ENCODE peak calls at places on chromosomes 4 and X, in five cellular contexts. One of them, this sample, is unnamed.
A peak's percentile ranks its signal among the peaks of the same experiment; 100 is the strongest.

GRCh38 chr4:31793907-31794306 is 1073.7 kb downstream of the PCDH7 start:
- DNase-seq in GM12878: no peak
- DNase-seq in A549: no peak
- DNase-seq in H1: no peak
- DNase-seq in K562: no peak
- DNase-seq in this sample: no peak

GRCh38 chr4:162475221-162475620 is 311.4 kb upstream of the FSTL5 start:
- DNase-seq in H1: no peak
- DNase-seq in A549: no peak
- DNase-seq in K562: no peak
- DNase-seq in GM12878: no peak
- DNase-seq in this sample: no peak

GRCh38 chr4:186104895-186105720 is 604 bp downstream of the FAM149A start:
- DNase-seq in GM12878: no peak
- DNase-seq in H1: peak; percentile 80
- DNase-seq in A549: no peak
- DNase-seq in K562: no peak
- DNase-seq in this sample: no peak

GRCh38 chr4:17934286-17934685 is 87.3 kb downstream of the LCORL start:
- DNase-seq in A549: no peak
- DNase-seq in GM12878: no peak
- DNase-seq in H1: no peak
- DNase-seq in K562: no peak
- DNase-seq in this sample: no peak

GRCh38 chr4:39255916-39256315 is 73.6 kb downstream of the WDR19 start:
- DNase-seq in GM12878: no peak
- DNase-seq in K562: no peak
- DNase-seq in A549: no peak
- DNase-seq in H1: no peak
- DNase-seq in this sample: no peak

GRCh38 chr4:169620846-169621228 is 459 bp downstream of the CLCN3 start:
- DNase-seq in GM12878: no peak
- DNase-seq in A549: peak; percentile 20
- DNase-seq in K562: no peak
- DNase-seq in H1: no peak
- DNase-seq in this sample: peak; percentile 16

GRCh38 chr4:183201331-183201730 is 102.3 kb downstream of the WWC2 start:
- DNase-seq in H1: no peak
- DNase-seq in GM12878: no peak
- DNase-seq in K562: no peak
- DNase-seq in A549: no peak
- DNase-seq in this sample: no peak

GRCh38 chr4:14810568-14810967 is 191.7 kb upstream of the CPEB2 start:
- DNase-seq in H1: no peak
- DNase-seq in A549: no peak
- DNase-seq in K562: no peak
- DNase-seq in GM12878: no peak
- DNase-seq in this sample: no peak

GRCh38 chr4:169024762-169025161 is 14.7 kb upstream of the CBR4 start:
- DNase-seq in A549: peak; percentile 43
- DNase-seq in GM12878: no peak
- DNase-seq in H1: no peak
- DNase-seq in K562: no peak
- DNase-seq in this sample: no peak

GRCh38 chr4:56051710-56052075 is 102.9 kb downstream of the CEP135 start:
- DNase-seq in GM12878: no peak
- DNase-seq in A549: no peak
- DNase-seq in K562: no peak
- DNase-seq in H1: no peak
- DNase-seq in this sample: no peak

GRCh38 chr4:56050584-56050983 is 101.8 kb downstream of the CEP135 start:
- DNase-seq in H1: no peak
- DNase-seq in GM12878: no peak
- DNase-seq in A549: no peak
- DNase-seq in K562: no peak
- DNase-seq in this sample: no peak

GRCh38 chr4:56049428-56050212 is 100.9 kb downstream of the CEP135 start:
- DNase-seq in A549: peak; percentile 17
- DNase-seq in GM12878: no peak
- DNase-seq in H1: peak; percentile 80
- DNase-seq in K562: peak; percentile 13
- DNase-seq in this sample: no peak

GRCh38 chr4:56051049-56051709 is 102.4 kb downstream of the CEP135 start:
- DNase-seq in K562: no peak
- DNase-seq in GM12878: no peak
- DNase-seq in H1: no peak
- DNase-seq in A549: no peak
- DNase-seq in this sample: no peak

DNA sequence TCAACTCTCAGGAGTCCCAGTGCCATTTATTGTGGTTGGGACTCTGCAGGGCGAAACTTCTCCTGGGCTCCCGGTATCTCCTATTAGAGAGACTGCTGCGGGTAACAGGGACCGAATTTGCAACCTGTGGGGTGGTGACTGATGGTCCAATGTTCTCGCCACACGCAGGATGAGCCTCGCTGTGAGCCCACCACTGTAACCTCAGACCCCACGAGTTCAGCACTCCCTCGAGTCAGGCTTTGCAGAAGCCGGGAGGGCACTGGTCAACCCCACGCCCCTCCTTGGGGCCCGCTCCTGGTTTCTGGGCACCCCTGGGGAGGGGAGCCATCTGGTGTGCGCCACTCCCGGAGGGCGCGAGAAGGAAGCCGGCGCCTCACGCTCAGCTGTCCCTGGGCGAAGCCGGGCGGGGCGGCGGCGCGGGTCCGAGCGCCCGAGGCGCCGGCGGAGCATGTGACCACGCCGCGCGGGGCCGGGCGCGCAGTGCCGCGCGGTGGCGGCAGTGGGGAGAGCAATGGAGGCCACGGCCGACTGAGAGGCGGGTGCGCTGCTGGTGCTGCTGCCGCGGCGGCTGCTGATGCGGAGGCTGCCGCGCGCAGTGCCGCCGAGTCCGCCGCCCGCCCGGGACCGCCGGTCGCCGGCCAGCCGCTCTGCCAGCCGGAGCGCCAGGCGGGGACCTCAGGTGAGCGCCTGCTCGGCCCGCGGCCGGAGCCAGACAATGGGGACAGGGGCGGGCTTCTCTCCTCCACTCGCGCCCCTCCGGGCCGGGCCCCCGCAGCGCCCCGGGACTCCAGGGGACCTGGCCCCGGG is 100.1 kb downstream of the CEP135 start:
- DNase-seq in K562: peak; percentile 60
- DNase-seq in GM12878: peak; percentile 2
- DNase-seq in A549: peak; percentile 45
- DNase-seq in H1: peak; percentile 81
- DNase-seq in this sample: no peak
- TF ChIP-seq POLR2A in K562: no peak
- TF ChIP-seq POLR2A in GM12878: peak; percentile 57
- TF ChIP-seq POLR2A in A549: peak; percentile 23
- TF ChIP-seq POLR2A in H1: no peak
- TF ChIP-seq POLR2A in this sample: peak; percentile 16

GRCh38 chrX:139198936-139199335 is 331.6 kb upstream of the F9 start:
- DNase-seq in K562: no peak
- DNase-seq in H1: no peak
- DNase-seq in GM12878: no peak
- DNase-seq in A549: no peak
- DNase-seq in this sample: no peak

GRCh38 chrX:139200793-139201192 is 329.7 kb upstream of the F9 start:
- DNase-seq in A549: peak; percentile 16
- DNase-seq in K562: no peak
- DNase-seq in H1: no peak
- DNase-seq in GM12878: no peak
- DNase-seq in this sample: no peak

GRCh38 chrX:139201924-139202323 is 328.6 kb upstream of the F9 start:
- DNase-seq in GM12878: no peak
- DNase-seq in K562: no peak
- DNase-seq in A549: no peak
- DNase-seq in H1: no peak
- DNase-seq in this sample: no peak

GRCh38 chrX:139200346-139200745 is 330.2 kb upstream of the F9 start:
- DNase-seq in H1: no peak
- DNase-seq in A549: no peak
- DNase-seq in GM12878: no peak
- DNase-seq in K562: no peak
- DNase-seq in this sample: no peak

DNA sequence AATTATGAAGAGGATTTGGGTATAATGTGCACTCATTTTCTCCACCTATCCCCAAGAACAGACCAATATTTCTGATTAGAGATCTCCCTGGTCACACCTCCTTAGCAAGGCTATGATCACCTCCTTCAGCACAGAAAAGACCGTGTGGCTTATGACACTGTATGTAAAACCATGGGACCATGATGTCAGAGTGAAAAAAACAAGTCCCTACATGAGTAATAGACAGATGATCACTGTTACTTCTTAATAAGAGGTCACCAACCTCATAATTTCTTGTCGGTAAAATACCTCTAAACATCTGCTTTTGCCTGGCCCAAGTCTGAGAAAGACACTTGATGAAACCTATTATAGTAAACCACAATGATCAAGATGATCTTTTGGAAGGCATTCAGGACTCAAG is 330.6 kb upstream of the F9 start:
- DNase-seq in A549: no peak
- DNase-seq in H1: no peak
- DNase-seq in GM12878: no peak
- DNase-seq in K562: peak; percentile 14
- DNase-seq in this sample: no peak
- TF ChIP-seq HDAC2 in A549: no peak
- TF ChIP-seq HDAC2 in H1: no peak
- TF ChIP-seq HDAC2 in GM12878: no peak
- TF ChIP-seq HDAC2 in K562: no peak
- TF ChIP-seq HDAC2 in this sample: no peak

DNA sequence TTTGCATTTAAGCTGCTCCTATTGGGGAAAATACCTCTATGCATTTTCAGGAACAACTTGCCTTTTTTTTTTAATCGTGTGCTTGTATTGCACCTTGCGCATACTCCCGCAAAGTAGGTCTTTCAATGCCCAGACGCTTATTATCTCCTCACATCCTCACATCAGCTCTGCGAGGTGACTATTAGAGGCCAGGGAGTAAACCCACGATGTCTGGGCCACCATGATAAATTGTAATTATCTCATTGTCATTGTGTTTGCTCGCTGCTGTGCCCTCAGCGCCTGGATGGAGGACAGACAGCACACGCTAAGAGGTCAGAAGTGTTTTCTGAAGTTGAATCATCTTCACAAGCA is 974 bp upstream of the RELL1 start:
- DNase-seq in K562: no peak
- DNase-seq in GM12878: no peak
- DNase-seq in H1: no peak
- DNase-seq in A549: no peak
- DNase-seq in this sample: no peak
- TF ChIP-seq POLR2A in K562: no peak
- TF ChIP-seq POLR2A in GM12878: no peak
- TF ChIP-seq POLR2A in H1: no peak
- TF ChIP-seq POLR2A in A549: no peak
- TF ChIP-seq POLR2A in this sample: no peak

DNA sequence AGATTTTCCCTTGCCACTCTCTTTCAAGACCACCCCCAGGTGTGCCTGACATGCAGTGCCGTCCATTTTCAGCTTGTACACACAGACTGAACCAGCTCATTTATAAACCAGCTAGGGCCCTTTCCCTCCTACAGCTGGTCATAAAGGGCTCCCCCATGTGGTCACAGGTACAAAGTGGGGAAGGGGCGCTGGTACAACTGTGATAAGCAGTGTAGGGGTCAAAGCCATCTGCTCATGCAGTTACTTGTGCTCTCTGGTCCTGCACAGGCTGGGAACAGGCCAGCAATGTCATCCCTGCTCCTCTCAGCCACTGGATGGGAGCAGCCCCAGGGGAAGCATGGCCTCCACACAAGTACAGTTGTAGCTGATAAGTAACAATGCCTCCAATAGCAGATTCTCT is 20.6 kb downstream of the GABRQ start:
- DNase-seq in GM12878: no peak
- DNase-seq in K562: peak; percentile 11
- DNase-seq in A549: no peak
- DNase-seq in H1: peak; percentile 48
- DNase-seq in this sample: no peak
- TF ChIP-seq HDAC2 in GM12878: no peak
- TF ChIP-seq HDAC2 in K562: no peak
- TF ChIP-seq HDAC2 in A549: no peak
- TF ChIP-seq HDAC2 in H1: no peak
- TF ChIP-seq HDAC2 in this sample: no peak

DNA sequence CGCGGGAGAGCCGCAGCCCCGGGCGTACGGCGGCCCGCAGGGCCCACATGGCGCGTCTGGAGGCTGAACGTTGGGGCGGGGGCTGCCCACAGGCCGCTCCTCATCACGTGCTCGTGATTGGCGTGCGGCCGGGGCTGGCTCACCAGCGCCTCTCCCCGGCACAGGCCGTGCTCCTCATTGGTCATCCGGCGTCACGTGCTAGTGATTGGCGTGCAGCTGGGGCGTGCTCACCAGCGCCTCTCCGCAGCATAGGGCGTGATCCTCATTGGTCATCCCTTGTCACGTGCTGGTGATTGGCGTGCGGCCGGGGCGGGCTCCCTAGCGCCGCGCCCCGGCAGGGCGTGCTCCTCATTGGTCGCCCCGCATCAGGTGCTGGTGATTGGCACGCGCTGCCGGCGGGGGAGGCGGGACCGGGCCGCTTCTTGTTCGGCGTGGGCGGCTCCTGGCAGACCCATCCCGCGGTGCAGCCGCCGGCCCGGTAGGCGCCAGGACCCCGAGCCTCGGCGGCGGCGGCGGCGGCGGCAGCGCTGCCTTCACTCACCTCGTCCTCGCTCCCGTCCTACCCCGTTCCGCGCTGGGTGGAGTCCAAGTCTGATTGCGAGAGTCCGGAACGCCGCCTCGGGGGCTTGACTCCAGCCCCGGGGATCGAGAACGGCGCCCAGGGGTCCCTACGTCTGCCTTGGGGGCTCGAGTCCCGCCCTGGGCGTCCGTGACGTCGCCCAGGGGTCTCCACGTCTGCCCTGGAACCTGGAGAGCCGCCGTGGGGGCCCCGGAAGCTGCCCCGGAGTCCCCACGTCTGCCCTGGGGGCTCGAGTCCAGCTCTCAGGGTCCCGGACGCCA is at the start of gene GTPBP6:
- DNase-seq in K562: peak; percentile 76
- DNase-seq in GM12878: peak; percentile 99
- DNase-seq in H1: peak; percentile 98
- DNase-seq in A549: peak; percentile 100
- DNase-seq in this sample: peak; percentile 98
- TF ChIP-seq POLR2A in K562: peak; percentile 67
- TF ChIP-seq POLR2A in GM12878: peak; percentile 85
- TF ChIP-seq POLR2A in H1: peak; percentile 42
- TF ChIP-seq POLR2A in A549: no peak
- TF ChIP-seq POLR2A in this sample: peak; percentile 39

GRCh38 chr4:53680168-53680567 is 88.9 kb upstream of the LNX1 start:
- DNase-seq in H1: no peak
- DNase-seq in GM12878: no peak
- DNase-seq in A549: no peak
- DNase-seq in K562: no peak
- DNase-seq in this sample: no peak

GRCh38 chr4:53682196-53682595 is 90.9 kb upstream of the LNX1 start:
- DNase-seq in GM12878: no peak
- DNase-seq in A549: no peak
- DNase-seq in K562: no peak
- DNase-seq in H1: no peak
- DNase-seq in this sample: no peak

GRCh38 chr4:53680588-53680987 is 89.3 kb upstream of the LNX1 start:
- DNase-seq in A549: no peak
- DNase-seq in GM12878: no peak
- DNase-seq in H1: no peak
- DNase-seq in K562: no peak
- DNase-seq in this sample: no peak

GRCh38 chr4:53684448-53684847 is 93.2 kb upstream of the LNX1 start:
- DNase-seq in GM12878: no peak
- DNase-seq in K562: no peak
- DNase-seq in H1: no peak
- DNase-seq in A549: no peak
- DNase-seq in this sample: no peak

GRCh38 chr4:53682908-53683307 is 91.6 kb upstream of the LNX1 start:
- DNase-seq in K562: no peak
- DNase-seq in H1: no peak
- DNase-seq in GM12878: no peak
- DNase-seq in A549: no peak
- DNase-seq in this sample: no peak
- TF ChIP-seq HDAC2 in K562: no peak
- TF ChIP-seq HDAC2 in H1: no peak
- TF ChIP-seq HDAC2 in GM12878: no peak
- TF ChIP-seq HDAC2 in A549: no peak
- TF ChIP-seq HDAC2 in this sample: no peak